ENCODE peak calls at places on chromosomes 4 and X, in five cellular contexts. P is SK-N-SH, O is GM12878, Q is K562, E is HepG2. W is an unnamed sample.

GRCh38 chr4:74504212-74504611 is 59.3 kb downstream of the AREG start:
- DNase-seq in P (no peak), O (no peak), Q (no peak), E (no peak), W (no peak)

GRCh38 chr4:168831919-168832745 is 177.9 kb downstream of the CBR4 start:
- DNase-seq in P (peak; percentile 86), O (no peak), Q (peak; percentile 75), E (peak; percentile 23), W (peak; percentile 84)

GRCh38 chr4:78624048-78624447 is 72.5 kb downstream of the ANXA3 start:
- DNase-seq in P (no peak), O (no peak), Q (no peak), E (no peak), W (no peak)

GRCh38 chrX:21193196-21193595 is 181.0 kb upstream of the CNKSR2 start:
- DNase-seq in P (no peak), O (no peak), Q (no peak), E (no peak), W (no peak)

GRCh38 chr4:1478766-1479355 is 72.6 kb upstream of the NKX1-1 start:
- DNase-seq in P (peak; percentile 48), O (no peak), Q (no peak), E (no peak), W (peak; percentile 20)

GRCh38 chrX:24276011-24276410 is 37.9 kb downstream of the SUPT20HL2 start:
- DNase-seq in P (no peak), O (no peak), Q (no peak), E (no peak), W (no peak)

GRCh38 chr4:119746951-119747350 is 118.3 kb upstream of the PDE5A start:
- DNase-seq in P (no peak), O (no peak), Q (no peak), E (no peak), W (no peak)

GRCh38 chrX:108090474-108091265 is 672 bp downstream of the PSMD10 start:
- DNase-seq in P (no peak), O (no peak), Q (no peak), E (peak; percentile 13), W (no peak)

GRCh38 chrX:147803948-147804347 is 107.8 kb upstream of the FMR1 start:
- DNase-seq in P (peak; percentile 18), O (no peak), Q (peak; percentile 5), E (peak; percentile 24), W (no peak)

GRCh38 chr4:85370400-85371032 is 104.4 kb upstream of the ARHGAP24 start:
- DNase-seq in P (peak; percentile 5), O (peak; percentile 11), Q (peak; percentile 17), E (peak; percentile 31), W (peak; percentile 63)

GRCh38 chr4:7020290-7020689 is 22.9 kb upstream of the TADA2B start:
- DNase-seq in P (no peak), O (no peak), Q (peak; percentile 41), E (no peak), W (no peak)

GRCh38 chr4:22062676-22063075 is 114.1 kb upstream of the KCNIP4 start:
- DNase-seq in P (no peak), O (no peak), Q (no peak), E (no peak), W (no peak)

GRCh38 chr4:182470215-182470614 is 227.0 kb downstream of the TENM3 start:
- DNase-seq in P (no peak), O (no peak), Q (no peak), E (no peak), W (no peak)

GRCh38 chr4:76741663-76742020 is 156.3 kb downstream of the SOWAHB start:
- DNase-seq in P (no peak), O (no peak), Q (no peak), E (no peak), W (no peak)

GRCh38 chr4:8335848-8336247 is 66.3 kb downstream of the HTRA3 start:
- DNase-seq in P (no peak), O (no peak), Q (no peak), E (no peak), W (no peak)

GRCh38 chrX:78747471-78747870 is at the start of gene LPAR4:
- DNase-seq in P (no peak), O (no peak), Q (no peak), E (no peak), W (peak; percentile 36)

GRCh38 chrX:47611926-47612325 is 7.7 kb downstream of the SYN1 start:
- DNase-seq in P (no peak), O (no peak), Q (no peak), E (no peak), W (no peak)

GRCh38 chrX:111254896-111255693 is 15.2 kb downstream of the CAPN6 start:
- DNase-seq in P (no peak), O (no peak), Q (no peak), E (no peak), W (no peak)

GRCh38 chrX:132365490-132365889 is 123.3 kb downstream of the MBNL3 start:
- DNase-seq in P (no peak), O (no peak), Q (no peak), E (no peak), W (no peak)

GRCh38 chr4:71202703-71203102 is 136.1 kb upstream of the SLC4A4 start:
- DNase-seq in P (no peak), O (no peak), Q (no peak), E (no peak), W (no peak)

GRCh38 chr4:113131146-113131545 is 81.7 kb downstream of the ANK2 start:
- DNase-seq in P (no peak), O (no peak), Q (no peak), E (no peak), W (no peak)

GRCh38 chrX:38028300-38028699 is 21.9 kb downstream of the SYTL5 start:
- DNase-seq in P (no peak), O (no peak), Q (no peak), E (no peak), W (no peak)

GRCh38 chr4:150960818-150961217 is 54.3 kb downstream of the LRBA start:
- DNase-seq in P (peak; percentile 35), O (no peak), Q (peak; percentile 59), E (peak; percentile 35), W (peak; percentile 71)

GRCh38 chr4:143721317-143721716 is 20.8 kb upstream of the FREM3 start:
- DNase-seq in P (no peak), O (no peak), Q (no peak), E (no peak), W (no peak)

GRCh38 chr4:88674989-88675388 is 22.6 kb downstream of the NAP1L5 start:
- DNase-seq in P (no peak), O (no peak), Q (no peak), E (no peak), W (no peak)

GRCh38 chr4:23789765-23790164 is 100.1 kb downstream of the PPARGC1A start:
- DNase-seq in P (no peak), O (no peak), Q (no peak), E (peak; percentile 28), W (no peak)

GRCh38 chr4:183337833-183338232 is 15.6 kb upstream of the CLDN24 start:
- DNase-seq in P (no peak), O (no peak), Q (no peak), E (no peak), W (no peak)

GRCh38 chrX:151896734-151897474 is 15.8 kb upstream of the MAGEA4 start:
- DNase-seq in P (no peak), O (no peak), Q (no peak), E (no peak), W (no peak)

GRCh38 chrX:132375941-132376340 is 112.9 kb downstream of the MBNL3 start:
- DNase-seq in P (no peak), O (no peak), Q (no peak), E (no peak), W (no peak)

GRCh38 chrX:118974088-118974907 is at the start of gene LONRF3:
- DNase-seq in P (peak; percentile 39), O (no peak), Q (peak; percentile 42), E (peak; percentile 58), W (no peak)

GRCh38 chrX:112818114-112819012 is 22.3 kb downstream of the AMOT start:
- DNase-seq in P (no peak), O (no peak), Q (no peak), E (no peak), W (no peak)

GRCh38 chr4:106266201-106266600 is 49.8 kb downstream of the TBCK start:
- DNase-seq in P (peak; percentile 13), O (peak; percentile 7), Q (peak; percentile 10), E (peak; percentile 73), W (no peak)

DNA sequence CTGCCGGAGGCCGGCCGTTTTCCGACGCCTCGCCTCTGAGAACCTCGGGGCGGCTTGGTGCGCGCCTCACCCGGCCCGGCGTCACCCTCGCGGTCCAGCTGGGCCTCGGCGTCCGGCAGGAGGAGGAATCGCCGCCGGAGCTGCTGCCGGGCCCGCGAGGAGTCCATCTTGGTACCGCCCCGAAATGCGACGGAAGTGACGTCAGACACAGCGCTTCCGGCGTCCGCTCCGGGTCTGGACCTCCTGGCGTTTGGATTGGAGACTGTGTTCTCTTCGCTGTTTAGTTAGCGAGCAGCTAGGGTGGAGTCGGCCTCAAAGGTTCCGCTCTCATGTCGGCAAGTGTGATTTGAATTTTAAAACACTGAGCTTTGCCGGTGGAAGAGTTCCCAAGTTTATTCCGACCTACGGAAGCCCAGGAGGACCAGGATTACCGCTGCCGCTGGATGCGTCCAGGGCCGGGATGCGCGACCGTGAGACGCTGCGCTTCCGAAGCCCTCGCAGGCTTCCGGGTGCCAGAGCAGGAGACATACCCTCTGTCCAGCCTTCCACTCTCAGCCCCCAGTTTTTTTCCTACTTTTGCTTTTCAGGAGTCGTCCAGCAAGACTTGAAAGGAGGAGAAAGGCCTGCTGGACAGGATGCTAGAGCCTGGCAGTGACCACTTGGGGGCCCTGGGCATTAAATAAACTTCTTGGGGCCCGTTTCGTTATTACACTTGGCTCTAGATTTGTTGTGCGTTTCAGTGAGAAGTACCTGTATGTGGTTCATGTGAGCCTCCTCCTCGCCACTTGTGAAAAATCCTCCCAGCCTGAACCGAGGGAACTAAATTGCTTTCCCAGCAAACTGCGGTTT is at the start of gene TMEM128:
- DNase-seq in P (peak; percentile 96), O (peak; percentile 65), Q (peak; percentile 93), E (peak; percentile 90), W (peak; percentile 96)
- TF ChIP-seq RFX5 in P (no peak), O (no peak), Q (no peak), E (peak; percentile 41), W (no peak)

GRCh38 chr4:41912546-41912945 is 22.7 kb upstream of the TMEM33 start:
- DNase-seq in P (no peak), O (no peak), Q (no peak), E (no peak), W (no peak)

GRCh38 chr4:41913509-41913908 is 21.7 kb upstream of the TMEM33 start:
- DNase-seq in P (no peak), O (no peak), Q (no peak), E (no peak), W (no peak)
- H2AFZ ChIP-seq in P (no peak overlapping the region), O (no peak overlapping the region), Q (peak overlapping the region; percentile 40), E (no peak overlapping the region), W (no peak overlapping the region)

GRCh38 chr4:173169178-173169427 is 492 bp downstream of the GALNT7 start:
- DNase-seq in P (no peak), O (no peak), Q (no peak), E (no peak), W (peak; percentile 72)

GRCh38 chr4:173171987-173172386 is 3.4 kb downstream of the GALNT7 start:
- DNase-seq in P (no peak), O (no peak), Q (no peak), E (no peak), W (no peak)

GRCh38 chr4:173169428-173170209 is 1.0 kb downstream of the GALNT7 start:
- DNase-seq in P (peak; percentile 91), O (no peak), Q (peak; percentile 81), E (no peak), W (no peak)

GRCh38 chr4:173170210-173170778 is 1.7 kb downstream of the GALNT7 start:
- DNase-seq in P (no peak), O (no peak), Q (no peak), E (no peak), W (no peak)

GRCh38 chr4:173171098-173171497 is 2.5 kb downstream of the GALNT7 start:
- DNase-seq in P (peak; percentile 57), O (no peak), Q (peak; percentile 27), E (peak; percentile 2), W (no peak)
- TF ChIP-seq MAX in P (no peak), O (no peak), Q (no peak), E (no peak), W (no peak)

GRCh38 chr4:26105815-26106699 is 192.0 kb downstream of the SMIM20 start:
- DNase-seq in P (no peak), O (no peak), Q (no peak), E (no peak), W (no peak)
- TF ChIP-seq RFX5 in P (no peak), O (no peak), Q (no peak), E (no peak), W (no peak)

W was measured in H1.